ENCODE peak calls at places on chromosome 22, in four cellular contexts. N is A673, I is mammary epithelial cell, J is Panc1. Q is an unnamed sample. For H3K27me3, the result is how much of the 10 kb centered on the place peaks cover.

GRCh38 chr22:30332551-30332950 is 5.8 kb upstream of the TBC1D10A start:
- DNase-seq in N (no peak), I (no peak), J (no peak), Q (no peak)

GRCh38 chr22:33568934-33569496 is 351.3 kb downstream of the LARGE1 start:
- DNase-seq in N (no peak), J (no peak), I (no peak), Q (no peak)

GRCh38 chr22:35630891-35631290 is 13.8 kb upstream of the MB start:
- DNase-seq in N (no peak), I (no peak), J (no peak), Q (no peak)

GRCh38 chr22:25403752-25404471 is 160.6 kb upstream of the GRK3 start:
- DNase-seq in N (peak), I (peak), J (no peak), Q (peak)

GRCh38 chr22:25841775-25842174 is 99.8 kb downstream of the MYO18B start:
- DNase-seq in N (no peak), I (no peak), J (no peak), Q (no peak)

GRCh38 chr22:50720861-50721844 is 16.9 kb upstream of the ACR start:
- DNase-seq in N (no peak), I (no peak), J (no peak), Q (peak)

GRCh38 chr22:49941507-49942316 is 18.9 kb upstream of the PIM3 start:
- DNase-seq in I (no peak), N (no peak), J (no peak), Q (no peak)

GRCh38 chr22:39084666-39085065 is 7.6 kb downstream of the APOBEC3G start:
- DNase-seq in I (no peak), J (no peak), N (no peak), Q (no peak)

GRCh38 chr22:22203048-22203971 is 41.3 kb upstream of the VPREB1 start:
- DNase-seq in J (no peak), N (no peak), I (no peak), Q (no peak)

GRCh38 chr22:22199634-22200033 is 45.0 kb upstream of the VPREB1 start:
- DNase-seq in N (no peak), J (no peak), I (no peak), Q (no peak)

GRCh38 chr22:22200569-22201184 is 43.9 kb upstream of the VPREB1 start:
- DNase-seq in N (no peak), I (no peak), J (no peak), Q (no peak)

GRCh38 chr22:22201925-22202343 is 42.7 kb upstream of the VPREB1 start:
- DNase-seq in N (no peak), I (no peak), J (no peak), Q (no peak)

GRCh38 chr22:22201185-22201924 is 43.2 kb upstream of the VPREB1 start:
- DNase-seq in J (no peak), N (peak), I (no peak), Q (peak)
- H3K27me3 ChIP-seq in J (under half), N (half or more), I (under half), Q (half or more)

DNA sequence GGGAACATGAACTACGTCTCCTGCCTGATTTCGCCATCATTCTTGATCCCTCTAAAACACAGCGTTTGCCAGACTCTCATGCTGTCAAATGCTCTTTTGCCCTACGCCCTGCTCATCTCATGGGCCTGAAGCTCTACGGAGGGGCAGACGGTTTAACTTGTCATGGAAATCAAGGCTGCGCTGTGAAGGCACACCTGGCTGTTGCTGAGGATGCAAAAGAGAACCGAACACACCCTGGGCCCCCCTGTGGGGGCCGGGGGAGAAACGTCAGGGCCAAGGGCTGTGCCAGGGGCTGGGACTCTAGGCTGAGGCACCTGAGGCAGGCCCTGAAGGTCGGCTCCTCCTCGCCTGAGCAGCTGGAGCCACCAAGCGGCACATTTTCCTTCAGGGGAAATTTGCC is 957.2 kb downstream of the BRD1 start:
- DNase-seq in J (no peak), N (peak), I (no peak), Q (no peak)
- H3K27me3 ChIP-seq in J (under half), N (under half), I (under half), Q (under half)

GRCh38 chr22:27084130-27084529 is 426.7 kb downstream of the MIAT start:
- DNase-seq in N (no peak), J (no peak), I (no peak), Q (no peak)
- H3K27me3 ChIP-seq in N (under half), J (under half), I (under half), Q (under half)

DNA sequence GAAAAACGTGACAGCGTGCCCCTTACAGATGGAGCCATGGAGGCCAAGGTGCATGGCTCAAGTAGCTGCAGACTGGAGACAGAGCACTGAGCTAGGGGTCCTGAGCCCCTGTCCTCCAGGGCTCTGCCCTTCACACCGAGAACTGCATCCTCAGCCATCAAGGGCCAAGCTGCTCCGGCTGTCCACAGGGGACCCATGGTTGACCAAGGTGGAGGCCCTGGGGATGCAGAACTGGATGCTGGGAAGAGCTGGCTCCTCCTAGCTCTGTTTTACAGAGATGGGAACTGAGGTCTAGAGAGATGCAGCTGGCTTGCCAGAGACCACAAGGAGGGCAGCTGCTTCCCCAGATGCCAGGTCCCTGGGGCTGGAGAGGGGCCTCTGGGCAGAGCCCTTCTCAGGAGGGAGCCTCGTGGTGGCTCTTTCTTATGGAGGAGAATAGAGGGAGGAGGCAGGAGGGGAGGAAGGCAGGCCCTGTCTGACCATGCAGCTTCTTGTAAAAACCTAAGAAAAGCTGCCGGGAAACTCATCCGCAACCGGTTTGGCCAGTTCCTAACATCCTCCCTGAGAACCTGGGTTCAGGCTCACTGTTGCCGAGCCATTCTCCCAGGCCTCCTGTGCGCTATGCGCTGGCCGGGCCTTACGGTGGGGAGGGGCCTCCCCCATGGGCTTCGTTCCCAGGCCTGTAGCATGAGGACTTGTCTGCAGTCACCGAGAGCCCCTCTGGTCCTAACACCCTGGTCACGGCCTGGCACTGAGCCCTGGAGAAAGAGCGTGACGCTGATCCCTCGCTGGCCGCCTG is 80.6 kb downstream of the WNT7B start:
- DNase-seq in J (no peak), I (peak), N (no peak), Q (no peak)
- H3K27me3 ChIP-seq in J (under half), I (under half), N (under half), Q (under half)

DNA sequence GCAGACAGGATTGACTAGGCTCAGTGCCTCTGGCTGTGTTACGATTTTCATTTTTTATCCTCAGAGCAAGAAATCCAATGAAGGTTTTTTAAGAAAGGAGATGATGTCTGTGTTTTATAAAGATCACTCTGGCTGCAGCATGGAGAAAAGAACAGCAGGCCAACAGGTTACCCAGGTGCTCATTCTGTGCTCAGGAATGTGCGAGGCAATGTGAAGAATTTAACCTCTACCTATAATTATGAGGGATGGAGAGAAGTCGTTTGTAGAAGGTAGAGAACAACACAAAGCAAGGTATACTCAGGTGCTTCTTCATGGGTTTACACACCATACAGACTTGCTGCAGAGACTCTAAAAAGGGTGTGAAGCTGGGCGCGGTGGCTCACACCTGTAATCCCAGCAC is 10.0 kb upstream of the RTCB start:
- DNase-seq in N (no peak), I (no peak), J (no peak), Q (no peak)
- H3K27me3 ChIP-seq in N (under half), I (under half), J (under half), Q (half or more)

GRCh38 chr22:47997612-47998011 is 1235.2 kb downstream of the TBC1D22A start:
- DNase-seq in I (no peak), N (no peak), J (no peak), Q (no peak)

GRCh38 chr22:47994899-47995573 is 1232.6 kb downstream of the TBC1D22A start:
- DNase-seq in N (no peak), J (no peak), I (no peak), Q (no peak)

GRCh38 chr22:47997052-47997568 is 1234.7 kb downstream of the TBC1D22A start:
- DNase-seq in J (no peak), I (no peak), N (no peak), Q (peak)

GRCh38 chr22:47995718-47996117 is 1233.3 kb downstream of the TBC1D22A start:
- DNase-seq in I (no peak), N (no peak), J (no peak), Q (no peak)

GRCh38 chr22:47996446-47996857 is 1234.0 kb downstream of the TBC1D22A start:
- DNase-seq in N (no peak), I (no peak), J (no peak), Q (no peak)
- H3K27me3 ChIP-seq in N (under half), I (under half), J (under half), Q (under half)

GRCh38 chr22:47332246-47332980 is 570.0 kb downstream of the TBC1D22A start:
- DNase-seq in I (no peak), N (no peak), J (no peak), Q (no peak)
- H3K27me3 ChIP-seq in I (under half), N (under half), J (under half), Q (under half)